ENCODE peak calls at places on chromosomes 11 and 22, in four cellular contexts. One of them, this sample, is unnamed.
A peak's percentile ranks its signal among the peaks of the same experiment; 100 is the strongest.

GRCh38 chr11:28268925-28269324 is 160.7 kb downstream of the METTL15 start:
- DNase-seq in ovary: no peak
- DNase-seq in RWPE1: no peak
- DNase-seq in HFFc6: no peak
- DNase-seq in this sample: no peak

GRCh38 chr11:133541331-133542095 is 9.2 kb upstream of the OPCML start:
- DNase-seq in ovary: no peak
- DNase-seq in RWPE1: no peak
- DNase-seq in HFFc6: no peak
- DNase-seq in this sample: no peak

GRCh38 chr11:71207563-71207962 is 44.8 kb downstream of the SHANK2 start:
- DNase-seq in ovary: no peak
- DNase-seq in RWPE1: no peak
- DNase-seq in HFFc6: no peak
- DNase-seq in this sample: no peak

GRCh38 chr22:25955323-25955722 is 213.3 kb downstream of the MYO18B start:
- DNase-seq in ovary: no peak
- DNase-seq in RWPE1: no peak
- DNase-seq in HFFc6: no peak
- DNase-seq in this sample: no peak

GRCh38 chr11:124763156-124763947 is 1.3 kb upstream of the ESAM start:
- DNase-seq in ovary: peak; percentile 86
- DNase-seq in RWPE1: peak; percentile 64
- DNase-seq in HFFc6: peak; percentile 33
- DNase-seq in this sample: peak; percentile 94

GRCh38 chr11:44774131-44774530 is 47.4 kb downstream of the TSPAN18 start:
- DNase-seq in ovary: no peak
- DNase-seq in RWPE1: no peak
- DNase-seq in HFFc6: no peak
- DNase-seq in this sample: no peak

GRCh38 chr11:35855685-35856084 is 88.2 kb upstream of the LDLRAD3 start:
- DNase-seq in ovary: no peak
- DNase-seq in RWPE1: no peak
- DNase-seq in HFFc6: no peak
- DNase-seq in this sample: no peak

GRCh38 chr11:117605331-117605730 is 191.7 kb downstream of the DSCAML1 start:
- DNase-seq in ovary: no peak
- DNase-seq in RWPE1: no peak
- DNase-seq in HFFc6: no peak
- DNase-seq in this sample: no peak

GRCh38 chr11:77155082-77155475 is 27.0 kb downstream of the MYO7A start:
- DNase-seq in ovary: no peak
- DNase-seq in RWPE1: no peak
- DNase-seq in HFFc6: no peak
- DNase-seq in this sample: no peak

GRCh38 chr11:120224872-120225371 is 14.1 kb downstream of the OAF start:
- DNase-seq in ovary: no peak
- DNase-seq in RWPE1: no peak
- DNase-seq in HFFc6: no peak
- DNase-seq in this sample: no peak

GRCh38 chr11:7251836-7252682 is at the start of gene SYT9:
- DNase-seq in ovary: peak; percentile 10
- DNase-seq in RWPE1: peak; percentile 22
- DNase-seq in HFFc6: no peak
- DNase-seq in this sample: peak; percentile 11

GRCh38 chr11:57638811-57639320 is 10.8 kb downstream of the YPEL4 start:
- DNase-seq in ovary: peak; percentile 46
- DNase-seq in RWPE1: no peak
- DNase-seq in HFFc6: no peak
- DNase-seq in this sample: peak; percentile 35

GRCh38 chr22:47000888-47001287 is 238.4 kb downstream of the TBC1D22A start:
- DNase-seq in ovary: no peak
- DNase-seq in RWPE1: no peak
- DNase-seq in HFFc6: no peak
- DNase-seq in this sample: no peak

GRCh38 chr11:290621-291231 is 1.8 kb downstream of the PGGHG start:
- DNase-seq in ovary: peak; percentile 18
- DNase-seq in RWPE1: no peak
- DNase-seq in HFFc6: no peak
- DNase-seq in this sample: peak; percentile 13

DNA sequence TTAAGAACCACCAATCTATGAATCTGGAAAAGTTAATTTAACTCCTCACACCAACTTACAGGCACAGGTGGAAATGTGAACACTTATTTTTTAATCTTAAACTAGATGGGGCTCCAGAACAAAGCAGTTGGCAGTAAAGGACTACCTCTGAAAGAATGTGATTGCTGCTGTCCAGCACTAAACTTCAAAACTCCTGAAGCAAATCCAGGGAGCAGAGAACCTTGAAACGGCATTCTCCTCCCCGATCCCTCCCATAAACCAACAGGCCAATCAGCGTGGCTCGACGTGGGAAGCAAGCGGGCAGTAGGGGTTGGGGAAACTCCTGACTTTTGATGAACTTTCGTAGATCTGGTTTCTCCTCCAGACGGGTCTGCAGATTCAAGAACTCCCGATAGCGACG is 5.0 kb downstream of the SNX19 start:
- DNase-seq in ovary: no peak
- DNase-seq in RWPE1: no peak
- DNase-seq in HFFc6: no peak
- DNase-seq in this sample: no peak
- TF ChIP-seq CTCF in ovary: no peak
- TF ChIP-seq CTCF in RWPE1: no peak
- TF ChIP-seq CTCF in HFFc6: no peak
- TF ChIP-seq CTCF in this sample: no peak

DNA sequence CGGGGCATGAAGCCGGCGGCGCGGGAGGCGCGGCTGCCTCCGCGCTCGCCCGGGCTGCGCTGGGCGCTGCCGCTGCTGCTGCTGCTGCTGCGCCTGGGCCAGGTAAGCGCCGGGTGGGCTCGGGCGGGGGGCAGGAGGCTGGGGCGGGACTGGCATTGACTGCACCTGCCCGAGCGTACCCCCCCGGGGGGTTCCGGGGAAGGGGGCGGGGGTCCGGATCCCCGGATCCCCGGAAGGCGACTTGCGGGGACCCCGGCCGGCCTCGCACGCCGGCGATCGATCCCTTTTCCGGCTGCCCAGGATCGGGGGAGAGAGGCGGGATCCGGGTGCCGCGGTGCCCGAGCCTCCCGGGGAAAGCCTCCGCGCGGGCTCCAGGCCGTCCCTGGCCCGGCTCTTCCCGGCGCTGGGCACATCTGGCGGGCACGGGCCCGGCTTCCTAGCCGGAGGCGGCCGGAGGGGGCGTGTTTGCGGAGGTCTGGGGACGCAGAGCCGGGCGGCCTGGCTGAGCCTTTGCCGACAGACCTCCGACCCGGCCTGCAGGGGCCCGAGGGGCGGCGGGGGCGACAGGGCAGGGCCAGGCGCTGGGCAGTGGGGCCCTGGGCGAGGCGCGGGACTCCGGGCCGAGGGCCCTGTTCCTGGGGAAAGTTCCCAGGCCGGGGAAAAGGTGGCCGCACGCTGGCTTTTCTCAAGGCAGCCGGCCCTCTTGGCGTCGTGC is 705 bp downstream of the PTPRJ start:
- DNase-seq in ovary: peak; percentile 58
- DNase-seq in RWPE1: peak; percentile 43
- DNase-seq in HFFc6: peak; percentile 27
- DNase-seq in this sample: peak; percentile 35
- TF ChIP-seq CTCF in ovary: no peak
- TF ChIP-seq CTCF in RWPE1: no peak
- TF ChIP-seq CTCF in HFFc6: peak; percentile 63
- TF ChIP-seq CTCF in this sample: no peak

DNA sequence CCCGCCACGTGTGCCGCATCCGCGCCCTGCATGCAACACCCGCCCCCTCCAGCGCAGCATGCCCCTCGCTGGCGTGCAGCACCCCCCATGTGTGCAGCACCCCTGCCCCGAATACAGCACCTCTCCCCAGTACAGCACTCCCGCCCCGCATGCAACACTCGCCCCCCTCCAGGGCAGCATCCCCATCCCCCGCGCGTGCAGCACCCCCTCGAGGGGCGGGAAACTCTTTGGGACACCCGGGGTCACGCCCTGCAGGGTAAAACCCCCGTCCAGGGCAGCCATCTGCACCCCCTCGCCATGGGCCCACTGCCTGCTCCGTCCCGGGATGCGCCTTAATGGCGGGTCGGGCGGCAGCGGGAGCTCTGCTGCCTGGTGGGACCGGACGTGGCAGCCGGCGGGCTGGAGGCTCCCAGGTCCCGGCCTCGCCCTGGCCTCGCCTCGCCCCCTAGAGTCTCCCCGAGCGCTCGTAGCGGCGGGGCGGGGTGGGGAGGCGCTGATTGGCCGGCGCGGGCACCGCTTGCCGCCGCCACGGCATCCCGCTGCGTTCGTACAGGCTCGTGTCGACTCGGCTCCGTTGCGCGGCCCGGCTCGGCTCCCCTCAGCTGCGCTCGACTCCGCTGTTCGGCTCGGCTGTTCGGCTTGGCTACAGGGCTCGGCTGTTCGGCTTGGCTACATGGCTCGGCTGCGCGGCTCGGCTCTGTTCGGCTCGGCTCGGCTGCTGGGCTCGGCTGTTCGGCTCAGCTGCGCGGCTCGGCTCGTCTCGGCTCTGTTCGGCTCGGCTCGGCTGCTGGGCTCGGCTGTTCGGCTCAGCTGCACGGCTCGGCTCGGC is 417 bp upstream of the BRSK2 start:
- DNase-seq in ovary: peak; percentile 98
- DNase-seq in RWPE1: peak; percentile 94
- DNase-seq in HFFc6: peak; percentile 97
- DNase-seq in this sample: peak; percentile 97
- TF ChIP-seq CTCF in ovary: no peak
- TF ChIP-seq CTCF in RWPE1: peak; percentile 7
- TF ChIP-seq CTCF in HFFc6: peak; percentile 45
- TF ChIP-seq CTCF in this sample: peak; percentile 20

DNA sequence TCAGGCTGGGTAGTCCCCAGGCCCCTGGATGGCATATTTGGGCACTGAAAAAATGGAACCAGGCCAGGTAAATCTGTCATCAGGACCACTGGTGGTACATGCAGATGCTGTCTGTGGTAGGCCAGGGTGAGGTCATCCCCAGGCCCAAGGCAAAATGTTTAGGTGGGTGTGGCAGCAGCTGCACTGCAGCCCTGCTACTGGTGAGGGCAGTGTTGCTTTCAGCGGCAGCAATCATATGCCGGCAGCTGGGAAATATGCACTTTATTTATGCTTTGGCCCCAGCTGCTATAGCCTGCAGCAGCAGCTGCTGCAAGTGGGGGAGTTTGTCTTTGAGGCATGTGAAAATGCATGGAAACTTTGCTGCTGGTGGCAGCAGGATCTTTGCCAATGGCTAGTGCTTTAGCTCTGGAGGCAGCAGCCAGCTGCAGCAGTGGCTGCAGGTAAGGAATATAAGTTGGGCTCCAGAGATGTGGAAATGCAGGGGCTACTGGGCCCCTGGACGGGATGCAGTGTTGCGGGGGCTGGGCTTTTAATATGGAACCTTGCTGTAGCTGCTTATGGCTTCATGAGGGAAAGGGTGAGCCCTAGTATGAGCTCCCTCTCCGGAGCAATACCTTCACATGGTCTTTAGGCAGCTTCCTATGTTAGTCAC is 365.7 kb upstream of the CADM1 start:
- DNase-seq in ovary: no peak
- DNase-seq in RWPE1: no peak
- DNase-seq in HFFc6: no peak
- DNase-seq in this sample: peak; percentile 12
- TF ChIP-seq CTCF in ovary: no peak
- TF ChIP-seq CTCF in RWPE1: no peak
- TF ChIP-seq CTCF in HFFc6: no peak
- TF ChIP-seq CTCF in this sample: no peak

GRCh38 chr11:47847892-47848635 is at the start of gene NUP160:
- DNase-seq in ovary: peak; percentile 88
- DNase-seq in RWPE1: peak; percentile 78
- DNase-seq in HFFc6: peak; percentile 27
- DNase-seq in this sample: peak; percentile 92
- TF ChIP-seq CTCF in ovary: peak; percentile 12
- TF ChIP-seq CTCF in RWPE1: no peak
- TF ChIP-seq CTCF in HFFc6: peak; percentile 27
- TF ChIP-seq CTCF in this sample: no peak